ENCODE peak calls at places on chromosomes 6 and 20, in five cellular contexts. One of them, this sample, is unnamed.
A peak's percentile ranks its signal among the peaks of the same experiment; 100 is the strongest.

GRCh38 chr20:33437141-33437911 is 6.2 kb downstream of the SNTA1 start:
- DNase-seq in HCT116: no peak
- DNase-seq in Karpas-422: no peak
- DNase-seq in mesendoderm: no peak
- DNase-seq in MM.1S: no peak
- DNase-seq in this sample: peak; percentile 27

GRCh38 chr20:36462440-36463211 is 78.7 kb upstream of the MYL9 start:
- DNase-seq in HCT116: no peak
- DNase-seq in Karpas-422: no peak
- DNase-seq in mesendoderm: no peak
- DNase-seq in MM.1S: no peak
- DNase-seq in this sample: peak; percentile 52

GRCh38 chr6:110615723-110616122 is 139.3 kb upstream of the SLC22A16 start:
- DNase-seq in HCT116: no peak
- DNase-seq in Karpas-422: no peak
- DNase-seq in mesendoderm: peak; percentile 5
- DNase-seq in MM.1S: no peak
- DNase-seq in this sample: no peak

GRCh38 chr6:20370393-20370792 is 31.3 kb upstream of the E2F3 start:
- DNase-seq in HCT116: no peak
- DNase-seq in Karpas-422: no peak
- DNase-seq in mesendoderm: no peak
- DNase-seq in MM.1S: no peak
- DNase-seq in this sample: no peak

GRCh38 chr20:18790787-18791186 is 22.8 kb upstream of the SCP2D1 start:
- DNase-seq in HCT116: no peak
- DNase-seq in Karpas-422: no peak
- DNase-seq in mesendoderm: no peak
- DNase-seq in MM.1S: no peak
- DNase-seq in this sample: no peak

GRCh38 chr6:143673638-143674037 is 4.1 kb upstream of the PHACTR2 start:
- DNase-seq in HCT116: peak; percentile 68
- DNase-seq in Karpas-422: no peak
- DNase-seq in mesendoderm: peak; percentile 91
- DNase-seq in MM.1S: no peak
- DNase-seq in this sample: peak; percentile 72

GRCh38 chr20:25378884-25379733 is 11.5 kb downstream of the ABHD12 start:
- DNase-seq in HCT116: no peak
- DNase-seq in Karpas-422: no peak
- DNase-seq in mesendoderm: no peak
- DNase-seq in MM.1S: no peak
- DNase-seq in this sample: no peak

GRCh38 chr20:1437222-1437904 is 29.3 kb downstream of the NSFL1C start:
- DNase-seq in HCT116: peak; percentile 71
- DNase-seq in Karpas-422: peak; percentile 83
- DNase-seq in mesendoderm: peak; percentile 82
- DNase-seq in MM.1S: peak; percentile 78
- DNase-seq in this sample: peak; percentile 85

GRCh38 chr6:14502551-14502950 is 385.0 kb downstream of the CD83 start:
- DNase-seq in HCT116: no peak
- DNase-seq in Karpas-422: no peak
- DNase-seq in mesendoderm: no peak
- DNase-seq in MM.1S: no peak
- DNase-seq in this sample: no peak

GRCh38 chr20:48878849-48879248 is 42.7 kb upstream of the ARFGEF2 start:
- DNase-seq in HCT116: no peak
- DNase-seq in Karpas-422: no peak
- DNase-seq in mesendoderm: no peak
- DNase-seq in MM.1S: no peak
- DNase-seq in this sample: no peak

GRCh38 chr6:7615611-7616383 is 25.8 kb downstream of the SNRNP48 start:
- DNase-seq in HCT116: peak; percentile 48
- DNase-seq in Karpas-422: peak; percentile 83
- DNase-seq in mesendoderm: peak; percentile 71
- DNase-seq in MM.1S: peak; percentile 52
- DNase-seq in this sample: peak; percentile 62

GRCh38 chr20:32970973-32971300 is 33.3 kb downstream of the SUN5 start:
- DNase-seq in HCT116: no peak
- DNase-seq in Karpas-422: no peak
- DNase-seq in mesendoderm: no peak
- DNase-seq in MM.1S: no peak
- DNase-seq in this sample: no peak

GRCh38 chr6:19472168-19472567 is 365.0 kb upstream of the ID4 start:
- DNase-seq in HCT116: peak; percentile 22
- DNase-seq in Karpas-422: no peak
- DNase-seq in mesendoderm: peak; percentile 60
- DNase-seq in MM.1S: no peak
- DNase-seq in this sample: peak; percentile 73

GRCh38 chr6:138004423-138005287 is 102.6 kb downstream of the PERP start:
- DNase-seq in HCT116: peak; percentile 32
- DNase-seq in Karpas-422: peak; percentile 57
- DNase-seq in mesendoderm: peak; percentile 40
- DNase-seq in MM.1S: peak; percentile 71
- DNase-seq in this sample: peak; percentile 33

GRCh38 chr6:34233867-34234266 is 2.8 kb upstream of the HMGA1 start:
- DNase-seq in HCT116: no peak
- DNase-seq in Karpas-422: no peak
- DNase-seq in mesendoderm: no peak
- DNase-seq in MM.1S: no peak
- DNase-seq in this sample: no peak

GRCh38 chr6:117449549-117450439 is 24.1 kb upstream of the ROS1 start:
- DNase-seq in HCT116: peak; percentile 56
- DNase-seq in Karpas-422: peak; percentile 88
- DNase-seq in mesendoderm: peak; percentile 77
- DNase-seq in MM.1S: peak; percentile 67
- DNase-seq in this sample: peak; percentile 85

GRCh38 chr6:99905209-99906106 is 88.6 kb downstream of the MCHR2 start:
- DNase-seq in HCT116: peak; percentile 60
- DNase-seq in Karpas-422: peak; percentile 82
- DNase-seq in mesendoderm: peak; percentile 71
- DNase-seq in MM.1S: peak; percentile 61
- DNase-seq in this sample: peak; percentile 40

GRCh38 chr20:46872315-46873211 is 22.1 kb upstream of the EYA2 start:
- DNase-seq in HCT116: peak; percentile 13
- DNase-seq in Karpas-422: no peak
- DNase-seq in mesendoderm: no peak
- DNase-seq in MM.1S: peak; percentile 63
- DNase-seq in this sample: no peak

GRCh38 chr6:47464052-47464451 is 13.5 kb upstream of the CD2AP start:
- DNase-seq in HCT116: no peak
- DNase-seq in Karpas-422: no peak
- DNase-seq in mesendoderm: no peak
- DNase-seq in MM.1S: no peak
- DNase-seq in this sample: no peak

GRCh38 chr6:108562503-108562993 is 1.8 kb downstream of the FOXO3 start:
- DNase-seq in HCT116: peak; percentile 69
- DNase-seq in Karpas-422: no peak
- DNase-seq in mesendoderm: peak; percentile 99
- DNase-seq in MM.1S: peak; percentile 84
- DNase-seq in this sample: peak; percentile 79

GRCh38 chr6:108560463-108561308 is at the start of gene FOXO3:
- DNase-seq in HCT116: peak; percentile 76
- DNase-seq in Karpas-422: no peak
- DNase-seq in mesendoderm: peak; percentile 94
- DNase-seq in MM.1S: peak; percentile 93
- DNase-seq in this sample: peak; percentile 91

GRCh38 chr6:108563292-108563691 is 2.6 kb downstream of the FOXO3 start:
- DNase-seq in HCT116: no peak
- DNase-seq in Karpas-422: no peak
- DNase-seq in mesendoderm: no peak
- DNase-seq in MM.1S: no peak
- DNase-seq in this sample: no peak

GRCh38 chr6:108559884-108560462 is 744 bp upstream of the FOXO3 start:
- DNase-seq in HCT116: no peak
- DNase-seq in Karpas-422: no peak
- DNase-seq in mesendoderm: peak; percentile 96
- DNase-seq in MM.1S: peak; percentile 65
- DNase-seq in this sample: peak; percentile 91

DNA sequence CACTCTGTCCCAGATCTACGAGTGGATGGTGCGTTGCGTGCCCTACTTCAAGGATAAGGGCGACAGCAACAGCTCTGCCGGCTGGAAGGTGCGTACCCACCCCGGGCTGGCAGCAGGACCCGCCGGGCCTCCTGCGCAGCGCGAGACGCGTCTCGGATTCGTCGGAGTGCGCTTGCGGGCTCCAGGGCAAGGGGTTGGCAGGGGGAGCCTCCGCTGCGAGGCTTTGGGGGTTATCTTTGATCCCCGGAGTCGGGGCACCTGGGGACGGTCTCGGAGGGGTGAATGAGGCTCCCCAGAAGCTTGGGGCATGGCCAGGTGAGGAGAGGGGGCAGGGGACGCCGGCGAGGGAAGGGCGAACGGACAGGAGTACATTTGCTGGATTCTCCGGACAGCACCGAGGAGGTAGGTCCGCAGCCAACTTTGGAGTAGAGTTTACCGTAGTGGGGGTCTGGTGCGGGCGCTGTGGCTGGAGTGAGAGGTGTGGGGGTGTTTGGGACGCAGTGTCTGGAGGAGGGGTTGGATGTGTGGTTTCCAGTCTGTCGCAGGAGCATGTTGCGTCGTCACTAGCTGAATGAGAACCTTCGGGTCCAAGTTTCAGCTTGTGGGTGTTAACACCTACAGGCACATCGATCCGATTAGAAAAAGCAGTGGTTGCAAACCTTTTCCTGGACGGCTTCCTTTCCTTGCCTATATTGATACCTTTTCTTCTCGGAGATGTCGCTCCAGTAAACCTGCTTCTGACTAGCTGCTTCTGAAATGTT is 1.2 kb downstream of the FOXO3 start:
- DNase-seq in HCT116: no peak
- DNase-seq in Karpas-422: no peak
- DNase-seq in mesendoderm: peak; percentile 71
- DNase-seq in MM.1S: no peak
- DNase-seq in this sample: peak; percentile 66
- H3K9ac ChIP-seq in HCT116: peak overlapping the region; percentile 77
- H3K9ac ChIP-seq in Karpas-422: no peak overlapping the region
- H3K9ac ChIP-seq in mesendoderm: peak overlapping the region; percentile 91
- H3K9ac ChIP-seq in MM.1S: peak overlapping the region; percentile 100
- H3K9ac ChIP-seq in this sample: peak overlapping the region; percentile 97

GRCh38 chr20:63155266-63156165 is 60.4 kb downstream of the YTHDF1 start:
- DNase-seq in HCT116: no peak
- DNase-seq in Karpas-422: no peak
- DNase-seq in mesendoderm: no peak
- DNase-seq in MM.1S: no peak
- DNase-seq in this sample: no peak

GRCh38 chr20:63154395-63154794 is 61.5 kb downstream of the YTHDF1 start:
- DNase-seq in HCT116: no peak
- DNase-seq in Karpas-422: no peak
- DNase-seq in mesendoderm: no peak
- DNase-seq in MM.1S: no peak
- DNase-seq in this sample: no peak

GRCh38 chr20:63158352-63158751 is 57.6 kb downstream of the YTHDF1 start:
- DNase-seq in HCT116: no peak
- DNase-seq in Karpas-422: no peak
- DNase-seq in mesendoderm: no peak
- DNase-seq in MM.1S: no peak
- DNase-seq in this sample: no peak

GRCh38 chr20:63158845-63159244 is 57.1 kb downstream of the YTHDF1 start:
- DNase-seq in HCT116: no peak
- DNase-seq in Karpas-422: no peak
- DNase-seq in mesendoderm: no peak
- DNase-seq in MM.1S: no peak
- DNase-seq in this sample: no peak

GRCh38 chr20:63156221-63156671 is 59.7 kb downstream of the YTHDF1 start:
- DNase-seq in HCT116: no peak
- DNase-seq in Karpas-422: no peak
- DNase-seq in mesendoderm: no peak
- DNase-seq in MM.1S: no peak
- DNase-seq in this sample: no peak
- H3K9ac ChIP-seq in HCT116: no peak overlapping the region
- H3K9ac ChIP-seq in Karpas-422: no peak overlapping the region
- H3K9ac ChIP-seq in mesendoderm: no peak overlapping the region
- H3K9ac ChIP-seq in MM.1S: no peak overlapping the region
- H3K9ac ChIP-seq in this sample: no peak overlapping the region

GRCh38 chr20:34875657-34876160 is 703 bp upstream of the ACSS2 start:
- DNase-seq in HCT116: no peak
- DNase-seq in Karpas-422: no peak
- DNase-seq in mesendoderm: no peak
- DNase-seq in MM.1S: no peak
- DNase-seq in this sample: no peak

GRCh38 chr20:34871966-34872603 is 571 bp downstream of the GGT7 start:
- DNase-seq in HCT116: no peak
- DNase-seq in Karpas-422: no peak
- DNase-seq in mesendoderm: no peak
- DNase-seq in MM.1S: no peak
- DNase-seq in this sample: no peak

GRCh38 chr20:34872604-34873224 is at the start of gene GGT7:
- DNase-seq in HCT116: peak; percentile 35
- DNase-seq in Karpas-422: peak; percentile 73
- DNase-seq in mesendoderm: peak; percentile 84
- DNase-seq in MM.1S: peak; percentile 83
- DNase-seq in this sample: peak; percentile 70

GRCh38 chr20:34874094-34874654 is 1.5 kb upstream of the GGT7 start:
- DNase-seq in HCT116: peak; percentile 79
- DNase-seq in Karpas-422: peak; percentile 84
- DNase-seq in mesendoderm: peak; percentile 92
- DNase-seq in MM.1S: peak; percentile 66
- DNase-seq in this sample: peak; percentile 89

DNA sequence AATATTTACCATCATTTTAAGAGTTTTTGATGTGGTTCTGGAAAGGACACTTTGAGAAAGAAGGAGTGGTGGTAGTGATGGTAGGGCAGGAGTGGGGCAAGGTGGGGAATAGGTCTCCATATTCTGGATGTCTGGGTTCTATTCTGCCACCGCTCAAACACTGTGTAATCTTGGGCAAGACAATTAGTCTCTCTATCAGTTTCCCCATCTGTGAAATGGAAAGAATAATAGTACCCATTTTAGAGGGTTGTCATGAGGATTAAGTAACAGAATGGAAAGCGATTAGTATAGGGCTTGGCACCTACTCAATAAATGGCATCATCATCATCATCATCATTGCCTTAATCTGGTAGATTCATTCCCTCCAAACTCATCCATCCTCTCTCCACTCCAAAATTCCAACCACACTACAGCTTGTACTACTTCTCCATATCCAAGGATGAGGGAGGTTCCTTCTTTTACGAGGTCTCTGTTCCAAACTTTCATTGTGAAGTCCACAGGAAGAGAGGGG is 982 bp upstream of the GGT7 start:
- DNase-seq in HCT116: no peak
- DNase-seq in Karpas-422: no peak
- DNase-seq in mesendoderm: no peak
- DNase-seq in MM.1S: no peak
- DNase-seq in this sample: no peak
- H3K9ac ChIP-seq in HCT116: no peak overlapping the region
- H3K9ac ChIP-seq in Karpas-422: no peak overlapping the region
- H3K9ac ChIP-seq in mesendoderm: no peak overlapping the region
- H3K9ac ChIP-seq in MM.1S: no peak overlapping the region
- H3K9ac ChIP-seq in this sample: peak overlapping the region; percentile 88

DNA sequence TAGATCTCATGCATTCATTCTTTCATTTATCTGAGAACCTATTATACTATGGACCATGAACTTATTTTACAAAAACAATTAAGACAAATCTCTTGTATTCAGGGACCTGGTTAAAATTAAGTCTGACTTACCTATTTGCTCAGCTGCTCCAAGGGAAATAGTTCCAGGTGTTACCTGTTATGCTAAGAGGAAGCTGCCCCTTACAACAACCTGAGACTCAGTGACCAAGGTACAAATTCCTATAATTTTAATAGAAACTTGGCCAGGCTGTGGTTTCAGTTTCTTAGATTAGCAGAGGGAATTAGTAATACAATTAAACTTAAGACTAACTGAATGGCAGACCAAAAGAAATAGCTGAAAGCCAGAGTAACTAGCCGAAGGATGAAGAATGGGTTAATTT is 48.2 kb upstream of the GMPR start:
- DNase-seq in HCT116: no peak
- DNase-seq in Karpas-422: no peak
- DNase-seq in mesendoderm: no peak
- DNase-seq in MM.1S: no peak
- DNase-seq in this sample: no peak
- H3K9ac ChIP-seq in HCT116: no peak overlapping the region
- H3K9ac ChIP-seq in Karpas-422: no peak overlapping the region
- H3K9ac ChIP-seq in mesendoderm: no peak overlapping the region
- H3K9ac ChIP-seq in MM.1S: no peak overlapping the region
- H3K9ac ChIP-seq in this sample: no peak overlapping the region